ENCODE peak calls at places on chromosomes 11 and 22, in six cellular contexts. X, B, L, D, E and N are unnamed samples.

GRCh38 chr22:50621491-50621880 is 6.5 kb downstream of the ARSA start:
- DNase-seq in X (peak), B (no peak), L (no peak), D (no peak), E (no peak), N (no peak)

GRCh38 chr22:45235101-45235777 is 5.5 kb downstream of the KIAA0930 start:
- DNase-seq in X (no peak), B (no peak), L (no peak), D (no peak), E (no peak), N (no peak)

GRCh38 chr22:20001082-20001638 is 15.5 kb downstream of the ARVCF start:
- DNase-seq in X (no peak), B (peak), L (no peak), D (no peak), E (peak), N (peak)

GRCh38 chr11:96134622-96135021 is 208.4 kb downstream of the MAML2 start:
- DNase-seq in X (no peak), B (peak), L (no peak), D (no peak), E (no peak), N (peak)

GRCh38 chr22:45397806-45398205 is 15.6 kb downstream of the SMC1B start:
- DNase-seq in X (peak), B (no peak), L (no peak), D (no peak), E (no peak), N (no peak)

GRCh38 chr11:66313321-66314185 is 3.3 kb downstream of the CD248 start:
- DNase-seq in X (peak), B (peak), L (no peak), D (peak), E (no peak), N (peak)

GRCh38 chr11:95147364-95147905 is 57.8 kb downstream of the ENDOD1 start:
- DNase-seq in X (no peak), B (peak), L (no peak), D (no peak), E (peak), N (peak)

GRCh38 chr22:24983151-24983550 is 30.6 kb downstream of the KIAA1671 start:
- DNase-seq in X (no peak), B (no peak), L (no peak), D (no peak), E (no peak), N (no peak)

GRCh38 chr11:86288776-86289507 is 13.1 kb upstream of the HIKESHI start:
- DNase-seq in X (no peak), B (no peak), L (no peak), D (no peak), E (no peak), N (peak)

GRCh38 chr11:61333638-61334433 is 808 bp downstream of the TKFC start:
- DNase-seq in X (no peak), B (no peak), L (no peak), D (no peak), E (no peak), N (no peak)

GRCh38 chr11:108486828-108487227 is 11.4 kb downstream of the POGLUT3 start:
- DNase-seq in X (no peak), B (no peak), L (no peak), D (no peak), E (peak), N (no peak)

GRCh38 chr22:27873476-27873875 is 45.6 kb downstream of the PITPNB start:
- DNase-seq in X (no peak), B (no peak), L (no peak), D (no peak), E (no peak), N (no peak)

GRCh38 chr11:96063886-96064285 is 140.0 kb upstream of the MTMR2 start:
- DNase-seq in X (no peak), B (no peak), L (no peak), D (no peak), E (no peak), N (no peak)

GRCh38 chr11:15824060-15824459 is 532.3 kb downstream of the SOX6 start:
- DNase-seq in X (no peak), B (peak), L (no peak), D (no peak), E (no peak), N (peak)

GRCh38 chr11:47987781-47988180 is 7.4 kb downstream of the PTPRJ start:
- DNase-seq in X (no peak), B (no peak), L (no peak), D (no peak), E (no peak), N (no peak)

GRCh38 chr11:107493117-107493516 is 35.5 kb upstream of the CWF19L2 start:
- DNase-seq in X (no peak), B (peak), L (no peak), D (no peak), E (no peak), N (peak)

GRCh38 chr11:74030668-74031309 is 21.9 kb upstream of the UCP3 start:
- DNase-seq in X (no peak), B (no peak), L (no peak), D (no peak), E (no peak), N (no peak)

GRCh38 chr22:26918236-26918635 is 260.8 kb downstream of the MIAT start:
- DNase-seq in X (no peak), B (no peak), L (no peak), D (no peak), E (no peak), N (no peak)

GRCh38 chr11:13329670-13330401 is 52.2 kb downstream of the BMAL1 start:
- DNase-seq in X (no peak), B (peak), L (no peak), D (no peak), E (no peak), N (no peak)

GRCh38 chr22:49569286-49570031 is 258.2 kb downstream of the BRD1 start:
- DNase-seq in X (peak), B (no peak), L (no peak), D (no peak), E (no peak), N (no peak)

GRCh38 chr11:11400635-11401232 is 47.7 kb upstream of the CSNK2A3 start:
- DNase-seq in X (peak), B (no peak), L (no peak), D (no peak), E (no peak), N (no peak)

GRCh38 chr11:2272241-2272945 is 2.0 kb upstream of the ASCL2 start:
- DNase-seq in X (no peak), B (no peak), L (no peak), D (no peak), E (no peak), N (no peak)

GRCh38 chr11:128496249-128496648 is 91.1 kb downstream of the ETS1 start:
- DNase-seq in X (no peak), B (no peak), L (no peak), D (no peak), E (no peak), N (no peak)
- H3K14ac ChIP-seq in X (no peak), B (peak), L (no peak), D (no peak), E (no peak), N (no peak)

GRCh38 chr11:121479839-121480238 is 27.1 kb upstream of the SORL1-AS1 start:
- DNase-seq in X (no peak), B (no peak), L (no peak), D (no peak), E (no peak), N (no peak)

GRCh38 chr11:121479355-121479754 is 26.6 kb upstream of the SORL1-AS1 start:
- DNase-seq in X (peak), B (no peak), L (no peak), D (no peak), E (no peak), N (no peak)

GRCh38 chr11:121476379-121477032 is 23.7 kb upstream of the SORL1-AS1 start:
- DNase-seq in X (no peak), B (no peak), L (no peak), D (no peak), E (no peak), N (no peak)

GRCh38 chr11:121478895-121479281 is 26.1 kb upstream of the SORL1-AS1 start:
- DNase-seq in X (peak), B (no peak), L (no peak), D (no peak), E (no peak), N (no peak)

GRCh38 chr11:121478226-121478894 is 25.6 kb upstream of the SORL1-AS1 start:
- DNase-seq in X (no peak), B (no peak), L (no peak), D (no peak), E (no peak), N (no peak)
- H3K27ac ChIP-seq in X (peak), B (no peak), L (peak), D (peak), E (no peak), N (no peak)

GRCh38 chr11:117818036-117818858 is 6.3 kb downstream of the FXYD2 start:
- DNase-seq in X (no peak), B (peak), L (no peak), D (no peak), E (peak), N (peak)

GRCh38 chr11:117816151-117816741 is 8.3 kb downstream of the FXYD2 start:
- DNase-seq in X (peak), B (peak), L (peak), D (peak), E (no peak), N (peak)

GRCh38 chr11:117816846-117817212 is 7.7 kb downstream of the FXYD2 start:
- DNase-seq in X (no peak), B (no peak), L (no peak), D (no peak), E (no peak), N (no peak)

GRCh38 chr11:117819096-117820040 is 5.2 kb downstream of the FXYD2 start:
- DNase-seq in X (peak), B (peak), L (peak), D (peak), E (peak), N (peak)

GRCh38 chr11:117817213-117818035 is 7.1 kb downstream of the FXYD2 start:
- DNase-seq in X (peak), B (peak), L (peak), D (peak), E (peak), N (peak)
- H3K9ac ChIP-seq in X (no peak), B (no peak), L (no peak), D (no peak), E (no peak), N (peak)

DNA sequence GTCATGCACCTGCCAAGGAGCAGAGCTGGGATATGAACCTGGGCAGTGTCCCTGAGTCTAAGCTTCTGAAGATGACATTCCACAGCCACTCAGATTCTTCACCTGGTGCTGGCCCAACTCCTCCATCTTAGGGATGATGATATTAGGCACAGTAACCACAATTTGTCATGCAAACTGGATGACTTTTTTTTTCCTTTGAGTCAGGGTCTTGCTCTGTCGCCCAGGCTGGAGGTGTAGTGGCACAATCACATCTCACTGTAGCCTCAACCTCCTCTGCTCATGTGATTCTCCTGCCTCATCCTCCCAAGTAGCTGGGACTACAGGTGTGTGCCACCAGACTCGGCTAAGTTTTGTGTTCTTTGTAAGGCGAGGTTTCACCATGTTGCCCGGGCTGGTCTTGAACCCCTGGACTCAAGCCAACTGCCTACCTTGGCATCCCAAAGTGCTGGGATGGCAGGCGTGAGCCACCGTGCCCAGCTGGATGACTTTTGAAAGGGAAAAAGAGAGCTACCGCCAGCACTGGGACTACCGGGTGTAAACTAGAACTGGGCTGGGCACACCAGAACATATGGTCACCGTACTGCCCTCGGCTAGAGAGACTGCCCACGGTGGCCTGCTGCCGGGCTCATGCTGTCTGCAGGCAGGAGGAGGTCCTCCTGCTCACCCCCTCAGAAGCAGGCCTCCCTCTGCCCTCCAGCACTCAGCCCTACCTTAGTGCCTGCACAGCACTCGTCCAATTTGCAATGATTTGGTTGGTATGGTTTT is 77.7 kb downstream of the NAT10 start:
- DNase-seq in X (no peak), B (no peak), L (no peak), D (no peak), E (no peak), N (no peak)
- H3K14ac ChIP-seq in X (no peak), B (no peak), L (no peak), D (peak), E (no peak), N (no peak)

DNA sequence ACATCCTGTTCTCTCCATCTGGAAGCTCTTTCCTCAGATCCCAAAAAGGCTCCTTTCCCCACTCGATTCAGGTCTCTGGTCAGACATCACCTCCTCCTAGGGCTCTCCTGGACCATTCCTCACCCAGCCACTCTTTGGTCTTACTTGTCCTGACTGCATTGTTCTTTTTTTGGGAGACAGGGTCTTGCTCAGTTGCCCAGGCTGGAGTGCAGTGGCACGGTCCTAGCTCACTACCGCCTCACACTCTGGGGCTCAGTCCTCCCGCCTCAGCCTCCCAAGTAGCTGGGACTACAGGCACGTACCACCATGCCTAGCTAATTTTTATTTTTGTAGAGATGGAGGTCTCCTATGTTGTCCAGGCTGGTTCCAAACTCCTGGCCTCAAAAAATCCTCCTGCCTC is 2.2 kb upstream of the CORO1B start:
- DNase-seq in X (no peak), B (no peak), L (no peak), D (no peak), E (no peak), N (no peak)
- H3K27ac ChIP-seq in X (no peak), B (no peak), L (no peak), D (no peak), E (no peak), N (no peak)

GRCh38 chr11:35626511-35626910 is 8.3 kb downstream of the FJX1 start:
- DNase-seq in X (no peak), B (no peak), L (no peak), D (no peak), E (no peak), N (no peak)
- H3K9ac ChIP-seq in X (no peak), B (no peak), L (no peak), D (no peak), E (no peak), N (no peak)

GRCh38 chr22:39821008-39821407 is 72.6 kb downstream of the ENTHD1 start:
- DNase-seq in X (no peak), B (no peak), L (no peak), D (no peak), E (no peak), N (no peak)

GRCh38 chr22:39820266-39820665 is 73.3 kb downstream of the ENTHD1 start:
- DNase-seq in X (no peak), B (peak), L (no peak), D (no peak), E (no peak), N (peak)

DNA sequence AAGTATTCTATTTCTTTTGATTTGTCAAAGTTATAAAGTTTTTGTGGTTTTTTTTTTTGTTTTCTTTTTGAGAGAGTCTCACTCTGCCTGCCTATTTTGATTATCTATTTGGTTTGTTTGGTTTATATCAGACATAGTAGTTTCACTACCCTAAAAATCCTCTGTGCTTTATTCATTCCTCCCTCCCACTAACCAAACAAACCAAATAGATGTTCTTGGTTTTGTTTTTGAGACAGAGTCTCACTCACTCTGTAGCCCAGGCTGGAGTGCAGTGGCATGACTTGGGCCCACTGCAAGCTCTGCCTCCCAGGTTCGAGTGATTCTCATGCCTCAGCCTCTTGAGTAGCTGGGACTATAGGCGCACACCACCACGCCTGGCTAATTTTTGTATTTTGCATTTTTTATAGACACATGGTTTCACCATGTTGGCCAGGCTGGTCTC is 67.9 kb downstream of the ENTHD1 start:
- DNase-seq in X (no peak), B (no peak), L (no peak), D (no peak), E (no peak), N (no peak)
- H3K14ac ChIP-seq in X (no peak), B (no peak), L (no peak), D (no peak), E (no peak), N (no peak)

GRCh38 chr22:31585161-31585859 is 76.7 kb downstream of the PISD start:
- DNase-seq in X (no peak), B (peak), L (no peak), D (no peak), E (peak), N (peak)
- H3K27ac ChIP-seq in X (no peak), B (peak), L (no peak), D (no peak), E (no peak), N (no peak)

DNA sequence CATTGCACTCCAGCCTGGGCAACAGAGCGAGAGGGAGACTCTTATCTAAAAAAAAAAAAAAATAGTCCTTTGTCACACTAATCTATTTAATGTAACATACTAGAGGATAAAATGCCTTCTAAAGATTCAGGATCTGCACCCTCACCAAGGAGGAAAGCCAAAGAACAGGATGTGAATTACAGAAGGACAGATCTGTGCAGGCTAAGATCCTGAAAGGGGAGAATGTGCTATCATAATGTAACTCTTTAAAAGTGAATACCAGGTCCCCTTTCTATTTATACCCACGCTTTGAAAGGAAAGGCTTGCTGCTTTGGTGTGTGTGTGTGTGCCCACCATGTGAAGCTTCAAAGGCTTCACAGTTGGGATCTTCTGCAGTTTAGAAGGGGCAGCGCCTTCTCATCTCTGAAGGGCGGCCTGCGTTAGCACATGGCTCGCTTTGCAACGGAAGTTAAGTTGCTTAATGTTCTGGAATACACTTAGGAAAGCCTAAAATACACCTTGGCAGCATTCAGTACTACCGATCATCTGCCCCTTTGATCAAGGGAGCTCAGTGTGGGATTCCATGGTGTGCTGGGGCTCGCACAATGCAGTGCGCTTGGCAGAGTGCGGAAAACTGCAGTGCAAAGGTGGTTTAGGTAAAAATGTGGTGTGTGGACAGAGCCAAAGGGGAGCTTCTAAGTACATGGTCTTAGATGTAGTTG is 6.8 kb downstream of the CECR2 start:
- DNase-seq in X (no peak), B (no peak), L (no peak), D (no peak), E (no peak), N (no peak)
- H3K9ac ChIP-seq in X (no peak), B (no peak), L (no peak), D (no peak), E (no peak), N (no peak)

GRCh38 chr22:40799008-40799407 is 20.1 kb downstream of the SLC25A17 start:
- DNase-seq in X (no peak), B (no peak), L (no peak), D (no peak), E (no peak), N (no peak)

GRCh38 chr22:40805699-40806203 is 13.4 kb downstream of the SLC25A17 start:
- DNase-seq in X (no peak), B (no peak), L (no peak), D (no peak), E (no peak), N (no peak)

GRCh38 chr22:40806711-40807110 is 12.4 kb downstream of the SLC25A17 start:
- DNase-seq in X (no peak), B (no peak), L (no peak), D (no peak), E (no peak), N (no peak)

GRCh38 chr22:40805239-40805638 is 13.9 kb downstream of the SLC25A17 start:
- DNase-seq in X (no peak), B (no peak), L (no peak), D (no peak), E (no peak), N (no peak)

DNA sequence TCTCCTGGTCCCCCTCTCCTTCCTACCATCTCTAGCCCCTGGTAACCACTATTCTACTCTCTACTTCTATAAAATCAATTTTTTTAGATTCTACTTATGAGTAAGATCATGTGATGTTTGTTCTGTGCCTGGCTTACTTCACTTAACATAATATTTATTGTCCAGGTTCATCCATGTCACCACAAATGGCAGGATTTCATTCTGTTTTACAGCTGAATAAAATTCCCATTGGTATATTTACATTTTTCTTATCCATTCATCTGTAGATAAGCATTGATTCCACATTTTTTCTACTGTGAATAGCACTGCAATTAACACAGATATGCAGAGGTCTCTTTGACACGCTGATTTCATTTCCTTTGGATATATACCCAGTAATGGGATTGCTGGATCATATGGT is 15.9 kb downstream of the SLC25A17 start:
- DNase-seq in X (no peak), B (peak), L (no peak), D (no peak), E (no peak), N (no peak)
- H3K14ac ChIP-seq in X (no peak), B (no peak), L (no peak), D (no peak), E (no peak), N (no peak)